ENCODE peak calls at places on chromosomes 4 and X, in nine cellular contexts. One of them, this sample, is unnamed.

GRCh38 chr4:164012396-164013027 is 518.0 kb downstream of the TMA16 start:
- DNase-seq in heart left ventricle: no peak
- DNase-seq in CD8-positive, alpha-beta memory T cell: no peak
- DNase-seq in astrocyte: peak; percentile 20
- DNase-seq in thoracic aorta: no peak
- DNase-seq in brain microvascular endothelial cell: peak; percentile 13
- DNase-seq in adrenal gland: no peak
- DNase-seq in small intestine: peak; percentile 1
- DNase-seq in CD8-positive, alpha-beta T cell: no peak
- DNase-seq in this sample: peak; percentile 33

GRCh38 chr4:123127218-123127617 is 204.8 kb upstream of the NUDT6 start:
- DNase-seq in small intestine: no peak
- DNase-seq in CD8-positive, alpha-beta memory T cell: no peak
- DNase-seq in astrocyte: no peak
- DNase-seq in CD8-positive, alpha-beta T cell: no peak
- DNase-seq in thoracic aorta: no peak
- DNase-seq in adrenal gland: no peak
- DNase-seq in heart left ventricle: no peak
- DNase-seq in brain microvascular endothelial cell: no peak
- DNase-seq in this sample: peak; percentile 8

GRCh38 chrX:132740316-132741123 is 217.9 kb downstream of the HS6ST2 start:
- DNase-seq in thoracic aorta: no peak
- DNase-seq in astrocyte: no peak
- DNase-seq in brain microvascular endothelial cell: no peak
- DNase-seq in heart left ventricle: no peak
- DNase-seq in CD8-positive, alpha-beta memory T cell: no peak
- DNase-seq in adrenal gland: no peak
- DNase-seq in CD8-positive, alpha-beta T cell: no peak
- DNase-seq in small intestine: no peak
- DNase-seq in this sample: no peak

GRCh38 chr4:166121897-166122296 is 248.9 kb downstream of the TLL1 start:
- DNase-seq in astrocyte: no peak
- DNase-seq in small intestine: no peak
- DNase-seq in brain microvascular endothelial cell: no peak
- DNase-seq in CD8-positive, alpha-beta T cell: no peak
- DNase-seq in adrenal gland: no peak
- DNase-seq in heart left ventricle: no peak
- DNase-seq in thoracic aorta: no peak
- DNase-seq in CD8-positive, alpha-beta memory T cell: no peak
- DNase-seq in this sample: no peak

GRCh38 chr4:7964890-7965662 is 25.4 kb upstream of the AFAP1 start:
- DNase-seq in adrenal gland: peak; percentile 41
- DNase-seq in small intestine: peak; percentile 10
- DNase-seq in heart left ventricle: no peak
- DNase-seq in brain microvascular endothelial cell: no peak
- DNase-seq in CD8-positive, alpha-beta memory T cell: peak; percentile 53
- DNase-seq in thoracic aorta: no peak
- DNase-seq in CD8-positive, alpha-beta T cell: no peak
- DNase-seq in astrocyte: peak; percentile 59
- DNase-seq in this sample: no peak

GRCh38 chr4:98446499-98447375 is 185.6 kb downstream of the RAP1GDS1 start:
- DNase-seq in adrenal gland: no peak
- DNase-seq in CD8-positive, alpha-beta T cell: peak; percentile 39
- DNase-seq in heart left ventricle: no peak
- DNase-seq in small intestine: peak; percentile 62
- DNase-seq in thoracic aorta: no peak
- DNase-seq in brain microvascular endothelial cell: peak; percentile 61
- DNase-seq in CD8-positive, alpha-beta memory T cell: peak; percentile 46
- DNase-seq in astrocyte: peak; percentile 95
- DNase-seq in this sample: peak; percentile 10

GRCh38 chr4:121726642-121727268 is 30.0 kb upstream of the ANXA5 start:
- DNase-seq in CD8-positive, alpha-beta memory T cell: no peak
- DNase-seq in thoracic aorta: no peak
- DNase-seq in heart left ventricle: no peak
- DNase-seq in brain microvascular endothelial cell: peak; percentile 48
- DNase-seq in CD8-positive, alpha-beta T cell: no peak
- DNase-seq in small intestine: peak; percentile 56
- DNase-seq in astrocyte: peak; percentile 55
- DNase-seq in adrenal gland: no peak
- DNase-seq in this sample: peak; percentile 67

GRCh38 chrX:63475200-63475599 is 124.1 kb upstream of the SPIN4 start:
- DNase-seq in brain microvascular endothelial cell: no peak
- DNase-seq in astrocyte: no peak
- DNase-seq in adrenal gland: no peak
- DNase-seq in thoracic aorta: no peak
- DNase-seq in heart left ventricle: no peak
- DNase-seq in CD8-positive, alpha-beta T cell: no peak
- DNase-seq in small intestine: no peak
- DNase-seq in CD8-positive, alpha-beta memory T cell: no peak
- DNase-seq in this sample: no peak

GRCh38 chrX:154458954-154459829 is 1.1 kb downstream of the PLXNA3 start:
- DNase-seq in small intestine: peak; percentile 60
- DNase-seq in brain microvascular endothelial cell: no peak
- DNase-seq in thoracic aorta: no peak
- DNase-seq in heart left ventricle: peak; percentile 58
- DNase-seq in adrenal gland: peak; percentile 67
- DNase-seq in astrocyte: no peak
- DNase-seq in CD8-positive, alpha-beta memory T cell: no peak
- DNase-seq in CD8-positive, alpha-beta T cell: no peak
- DNase-seq in this sample: peak; percentile 34

GRCh38 chr4:125826801-125827200 is 512.0 kb downstream of the FAT4 start:
- DNase-seq in brain microvascular endothelial cell: no peak
- DNase-seq in thoracic aorta: no peak
- DNase-seq in astrocyte: peak; percentile 78
- DNase-seq in heart left ventricle: no peak
- DNase-seq in adrenal gland: no peak
- DNase-seq in CD8-positive, alpha-beta memory T cell: no peak
- DNase-seq in CD8-positive, alpha-beta T cell: no peak
- DNase-seq in small intestine: no peak
- DNase-seq in this sample: no peak

GRCh38 chr4:94976371-94977011 is 218.7 kb downstream of the BMPR1B start:
- DNase-seq in astrocyte: peak; percentile 71
- DNase-seq in CD8-positive, alpha-beta memory T cell: no peak
- DNase-seq in adrenal gland: no peak
- DNase-seq in small intestine: no peak
- DNase-seq in brain microvascular endothelial cell: peak; percentile 93
- DNase-seq in thoracic aorta: no peak
- DNase-seq in CD8-positive, alpha-beta T cell: no peak
- DNase-seq in heart left ventricle: no peak
- DNase-seq in this sample: no peak

GRCh38 chr4:116598980-116599789 is 486.2 kb downstream of the TRAM1L1 start:
- DNase-seq in CD8-positive, alpha-beta memory T cell: no peak
- DNase-seq in small intestine: no peak
- DNase-seq in thoracic aorta: no peak
- DNase-seq in brain microvascular endothelial cell: no peak
- DNase-seq in adrenal gland: no peak
- DNase-seq in astrocyte: no peak
- DNase-seq in heart left ventricle: peak; percentile 32
- DNase-seq in CD8-positive, alpha-beta T cell: no peak
- DNase-seq in this sample: no peak

GRCh38 chrX:79117078-79117477 is 27.4 kb upstream of the GPR174 start:
- DNase-seq in heart left ventricle: no peak
- DNase-seq in astrocyte: no peak
- DNase-seq in adrenal gland: no peak
- DNase-seq in CD8-positive, alpha-beta T cell: no peak
- DNase-seq in CD8-positive, alpha-beta memory T cell: no peak
- DNase-seq in brain microvascular endothelial cell: no peak
- DNase-seq in thoracic aorta: no peak
- DNase-seq in small intestine: no peak
- DNase-seq in this sample: no peak

GRCh38 chr4:1960170-1960825 is 48.5 kb downstream of the NELFA start:
- DNase-seq in adrenal gland: no peak
- DNase-seq in brain microvascular endothelial cell: peak; percentile 32
- DNase-seq in heart left ventricle: no peak
- DNase-seq in thoracic aorta: no peak
- DNase-seq in astrocyte: peak; percentile 34
- DNase-seq in small intestine: no peak
- DNase-seq in CD8-positive, alpha-beta T cell: no peak
- DNase-seq in CD8-positive, alpha-beta memory T cell: no peak
- DNase-seq in this sample: no peak

GRCh38 chr4:116101321-116101720 is 984.1 kb downstream of the TRAM1L1 start:
- DNase-seq in heart left ventricle: no peak
- DNase-seq in CD8-positive, alpha-beta T cell: no peak
- DNase-seq in adrenal gland: no peak
- DNase-seq in astrocyte: no peak
- DNase-seq in thoracic aorta: no peak
- DNase-seq in small intestine: no peak
- DNase-seq in brain microvascular endothelial cell: no peak
- DNase-seq in CD8-positive, alpha-beta memory T cell: no peak
- DNase-seq in this sample: no peak

GRCh38 chrX:46758163-46758955 is 559 bp downstream of the SLC9A7 start:
- DNase-seq in heart left ventricle: no peak
- DNase-seq in small intestine: peak; percentile 8
- DNase-seq in brain microvascular endothelial cell: no peak
- DNase-seq in CD8-positive, alpha-beta memory T cell: no peak
- DNase-seq in astrocyte: no peak
- DNase-seq in thoracic aorta: no peak
- DNase-seq in adrenal gland: no peak
- DNase-seq in CD8-positive, alpha-beta T cell: peak; percentile 0
- DNase-seq in this sample: no peak

GRCh38 chr4:39349326-39349725 is 16.8 kb downstream of the RFC1 start:
- DNase-seq in CD8-positive, alpha-beta T cell: no peak
- DNase-seq in CD8-positive, alpha-beta memory T cell: no peak
- DNase-seq in astrocyte: no peak
- DNase-seq in small intestine: no peak
- DNase-seq in brain microvascular endothelial cell: no peak
- DNase-seq in thoracic aorta: no peak
- DNase-seq in adrenal gland: no peak
- DNase-seq in heart left ventricle: no peak
- DNase-seq in this sample: no peak

GRCh38 chr4:39353478-39354177 is 12.5 kb downstream of the RFC1 start:
- DNase-seq in small intestine: peak; percentile 76
- DNase-seq in astrocyte: peak; percentile 41
- DNase-seq in thoracic aorta: no peak
- DNase-seq in heart left ventricle: no peak
- DNase-seq in CD8-positive, alpha-beta T cell: no peak
- DNase-seq in CD8-positive, alpha-beta memory T cell: no peak
- DNase-seq in brain microvascular endothelial cell: no peak
- DNase-seq in adrenal gland: no peak
- DNase-seq in this sample: peak; percentile 93

GRCh38 chr4:39357002-39357401 is 9.2 kb downstream of the RFC1 start:
- DNase-seq in small intestine: no peak
- DNase-seq in heart left ventricle: no peak
- DNase-seq in thoracic aorta: no peak
- DNase-seq in adrenal gland: no peak
- DNase-seq in CD8-positive, alpha-beta T cell: no peak
- DNase-seq in astrocyte: no peak
- DNase-seq in CD8-positive, alpha-beta memory T cell: no peak
- DNase-seq in brain microvascular endothelial cell: no peak
- DNase-seq in this sample: peak; percentile 45

GRCh38 chr4:39348371-39349265 is 17.5 kb downstream of the RFC1 start:
- DNase-seq in CD8-positive, alpha-beta T cell: no peak
- DNase-seq in thoracic aorta: no peak
- DNase-seq in adrenal gland: no peak
- DNase-seq in small intestine: no peak
- DNase-seq in CD8-positive, alpha-beta memory T cell: no peak
- DNase-seq in astrocyte: peak; percentile 63
- DNase-seq in brain microvascular endothelial cell: peak; percentile 51
- DNase-seq in heart left ventricle: no peak
- DNase-seq in this sample: no peak

GRCh38 chr4:39354178-39354503 is 12.0 kb downstream of the RFC1 start:
- DNase-seq in brain microvascular endothelial cell: no peak
- DNase-seq in CD8-positive, alpha-beta memory T cell: no peak
- DNase-seq in heart left ventricle: no peak
- DNase-seq in adrenal gland: no peak
- DNase-seq in small intestine: peak; percentile 85
- DNase-seq in thoracic aorta: no peak
- DNase-seq in astrocyte: no peak
- DNase-seq in CD8-positive, alpha-beta T cell: no peak
- DNase-seq in this sample: peak; percentile 22
- H3K4me3 ChIP-seq in brain microvascular endothelial cell: no peak overlapping the region
- H3K4me3 ChIP-seq in CD8-positive, alpha-beta memory T cell: peak overlapping the region; percentile 70
- H3K4me3 ChIP-seq in heart left ventricle: peak overlapping the region; percentile 43
- H3K4me3 ChIP-seq in adrenal gland: no peak overlapping the region
- H3K4me3 ChIP-seq in small intestine: peak overlapping the region; percentile 35
- H3K4me3 ChIP-seq in thoracic aorta: peak overlapping the region; percentile 52
- H3K4me3 ChIP-seq in astrocyte: peak overlapping the region; percentile 31
- H3K4me3 ChIP-seq in CD8-positive, alpha-beta T cell: peak overlapping the region; percentile 44
- H3K4me3 ChIP-seq in this sample: peak overlapping the region; percentile 55

DNA sequence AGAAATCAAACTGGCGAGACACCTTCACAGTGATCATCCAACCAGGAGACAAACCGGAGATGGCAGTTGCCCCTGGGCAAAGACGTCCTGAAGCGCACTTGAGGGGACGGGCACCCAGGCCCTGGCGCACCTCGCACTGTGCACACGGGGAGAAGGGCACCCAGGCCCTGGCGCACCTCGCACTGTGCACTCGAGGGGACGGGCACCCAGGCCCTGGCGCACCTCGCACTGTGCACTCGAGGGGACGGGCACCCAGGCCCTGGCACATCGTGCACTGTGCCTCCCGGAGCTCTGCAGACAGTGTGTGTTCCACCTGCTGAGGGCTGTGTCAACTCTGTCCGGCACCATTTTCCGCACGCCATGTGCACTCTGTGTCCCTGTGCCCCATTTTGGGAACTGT is 34.6 kb upstream of the CPLX1 start:
- DNase-seq in adrenal gland: no peak
- DNase-seq in small intestine: no peak
- DNase-seq in heart left ventricle: peak; percentile 14
- DNase-seq in thoracic aorta: no peak
- DNase-seq in brain microvascular endothelial cell: no peak
- DNase-seq in CD8-positive, alpha-beta T cell: no peak
- DNase-seq in astrocyte: no peak
- DNase-seq in CD8-positive, alpha-beta memory T cell: no peak
- DNase-seq in this sample: no peak
- H3K36me3 ChIP-seq in adrenal gland: peaks cover 80% of the 10 kb centered on the region
- H3K36me3 ChIP-seq in small intestine: peaks cover 45% of the 10 kb centered on the region
- H3K36me3 ChIP-seq in heart left ventricle: peaks cover 93% of the 10 kb centered on the region
- H3K36me3 ChIP-seq in thoracic aorta: peaks cover 56% of the 10 kb centered on the region
- H3K36me3 ChIP-seq in brain microvascular endothelial cell: peaks cover 61% of the 10 kb centered on the region
- H3K36me3 ChIP-seq in CD8-positive, alpha-beta T cell: peaks cover 33% of the 10 kb centered on the region
- H3K36me3 ChIP-seq in astrocyte: peaks cover 19% of the 10 kb centered on the region
- H3K36me3 ChIP-seq in CD8-positive, alpha-beta memory T cell: peaks cover 37% of the 10 kb centered on the region
- H3K36me3 ChIP-seq in this sample: peaks cover 32% of the 10 kb centered on the region

GRCh38 chrX:8820910-8821527 is 19.8 kb upstream of the FAM9A start:
- DNase-seq in adrenal gland: no peak
- DNase-seq in brain microvascular endothelial cell: no peak
- DNase-seq in CD8-positive, alpha-beta memory T cell: no peak
- DNase-seq in small intestine: no peak
- DNase-seq in astrocyte: no peak
- DNase-seq in heart left ventricle: no peak
- DNase-seq in thoracic aorta: no peak
- DNase-seq in CD8-positive, alpha-beta T cell: no peak
- DNase-seq in this sample: no peak
- H3K4me3 ChIP-seq in adrenal gland: no peak overlapping the region
- H3K4me3 ChIP-seq in brain microvascular endothelial cell: no peak overlapping the region
- H3K4me3 ChIP-seq in CD8-positive, alpha-beta memory T cell: no peak overlapping the region
- H3K4me3 ChIP-seq in small intestine: no peak overlapping the region
- H3K4me3 ChIP-seq in astrocyte: no peak overlapping the region
- H3K4me3 ChIP-seq in heart left ventricle: no peak overlapping the region
- H3K4me3 ChIP-seq in thoracic aorta: no peak overlapping the region
- H3K4me3 ChIP-seq in CD8-positive, alpha-beta T cell: no peak overlapping the region
- H3K4me3 ChIP-seq in this sample: no peak overlapping the region

DNA sequence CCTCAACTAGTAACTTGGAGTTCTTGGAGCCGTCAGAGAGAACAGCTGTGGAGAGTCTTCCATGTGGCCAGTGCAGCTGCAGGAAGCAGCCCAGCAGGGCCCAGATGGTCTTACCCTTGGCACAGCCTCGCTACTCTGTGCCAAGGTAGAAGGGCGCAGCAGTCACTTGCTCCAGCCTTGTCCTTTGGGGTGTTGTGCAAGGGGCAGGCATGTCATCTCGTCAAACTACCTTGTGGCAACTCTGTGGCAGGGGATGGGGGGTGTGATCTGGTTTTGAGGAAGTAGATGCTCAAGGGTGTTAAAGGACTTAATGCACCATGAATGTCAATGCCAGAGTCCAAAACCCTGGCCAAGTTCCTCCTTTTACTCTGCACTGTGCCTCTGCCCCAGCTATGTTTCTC is 34.2 kb upstream of the TBC1D14 start:
- DNase-seq in thoracic aorta: no peak
- DNase-seq in small intestine: no peak
- DNase-seq in adrenal gland: peak; percentile 52
- DNase-seq in CD8-positive, alpha-beta T cell: no peak
- DNase-seq in heart left ventricle: no peak
- DNase-seq in astrocyte: no peak
- DNase-seq in CD8-positive, alpha-beta memory T cell: no peak
- DNase-seq in brain microvascular endothelial cell: no peak
- DNase-seq in this sample: no peak
- H3K36me3 ChIP-seq in thoracic aorta: peaks cover 52% of the 10 kb centered on the region
- H3K36me3 ChIP-seq in small intestine: peaks cover 26% of the 10 kb centered on the region
- H3K36me3 ChIP-seq in adrenal gland: peaks cover 61% of the 10 kb centered on the region
- H3K36me3 ChIP-seq in CD8-positive, alpha-beta T cell: peaks cover 23% of the 10 kb centered on the region
- H3K36me3 ChIP-seq in heart left ventricle: peaks cover 84% of the 10 kb centered on the region
- H3K36me3 ChIP-seq in astrocyte: peaks cover 38% of the 10 kb centered on the region
- H3K36me3 ChIP-seq in CD8-positive, alpha-beta memory T cell: peaks cover 40% of the 10 kb centered on the region
- H3K36me3 ChIP-seq in brain microvascular endothelial cell: peaks cover 44% of the 10 kb centered on the region
- H3K36me3 ChIP-seq in this sample: peaks cover 3% of the 10 kb centered on the region

This sample was measured in MM.1S.